ENCODE peak calls at places on chromosomes 1 and 21, in ten cellular contexts. Z is LHCN-M2; T is fibroblast of pulmonary artery; E is fibroblast of the aortic adventitia; Y is naive thymus-derived CD8-positive, alpha-beta T cell; C is astrocyte of the hippocampus; M is EL; F is T1000; K is stomach; N is mesothelial cell of epicardium. L is an unnamed sample.

GRCh38 chr1:10724052-10724494 is 72.4 kb downstream of the CASZ1 start:
- DNase-seq in E (peak), N (no peak), C (peak), Y (no peak), Z (peak), M (peak), K (peak), F (no peak), T (peak), L (no peak)

GRCh38 chr21:42614811-42615342 is 38.5 kb upstream of the PDE9A start:
- DNase-seq in F (no peak), T (no peak), Z (no peak), E (no peak), K (peak), C (peak), M (peak), Y (peak), N (no peak), L (no peak)

GRCh38 chr1:17369466-17369865 is 2.5 kb upstream of the PADI6 start:
- DNase-seq in K (no peak), C (peak), N (no peak), E (no peak), Z (no peak), M (peak), T (peak), Y (no peak), F (no peak), L (no peak)

GRCh38 chr1:62687421-62687902 is 724 bp downstream of the DOCK7 start:
- DNase-seq in Z (peak), M (peak), Y (peak), T (peak), K (peak), N (peak), C (peak), F (peak), E (peak), L (no peak)

GRCh38 chr1:75954594-75954993 is 22.4 kb upstream of the ASB17 start:
- DNase-seq in K (no peak), M (no peak), Y (no peak), Z (no peak), T (peak), E (no peak), C (no peak), N (no peak), F (no peak), L (no peak)

GRCh38 chr21:17786219-17787181 is 32.7 kb downstream of the C21orf91 start:
- DNase-seq in C (no peak), K (no peak), N (no peak), Y (no peak), Z (no peak), E (no peak), F (no peak), T (no peak), M (no peak), L (no peak)

GRCh38 chr1:75127916-75128717 is 6.1 kb upstream of the LHX8 start:
- DNase-seq in K (no peak), C (no peak), T (no peak), Z (no peak), N (no peak), E (no peak), Y (no peak), F (no peak), M (no peak), L (no peak)

GRCh38 chr21:44682580-44683151 is 703 bp upstream of the KRTAP12-1 start:
- DNase-seq in Z (no peak), N (no peak), E (no peak), C (no peak), F (no peak), Y (no peak), K (no peak), T (no peak), M (no peak), L (no peak)

GRCh38 chr1:53473463-53473862 is 14.3 kb downstream of the DMRTB1 start:
- DNase-seq in C (no peak), M (peak), N (no peak), Z (no peak), F (no peak), K (no peak), T (peak), Y (no peak), E (no peak), L (no peak)

GRCh38 chr1:201252833-201253810 is 30.2 kb upstream of the PKP1 start:
- DNase-seq in E (no peak), Y (no peak), K (no peak), C (no peak), F (no peak), M (no peak), N (no peak), Z (no peak), T (no peak), L (no peak)

GRCh38 chr1:227780101-227781044 is 35.1 kb upstream of the PRSS38 start:
- DNase-seq in K (peak), Z (no peak), C (no peak), N (no peak), T (no peak), M (no peak), Y (no peak), E (no peak), F (no peak), L (no peak)

GRCh38 chr1:221031015-221031889 is 152.0 kb downstream of the HLX start:
- DNase-seq in N (no peak), K (no peak), T (no peak), C (no peak), F (no peak), Z (no peak), E (peak), Y (no peak), M (no peak), L (no peak)

GRCh38 chr1:207826557-207827487 is 75.0 kb downstream of the CD46 start:
- DNase-seq in C (no peak), F (no peak), K (peak), Y (no peak), T (no peak), N (no peak), E (peak), Z (peak), M (peak), L (no peak)

GRCh38 chr1:96464991-96465875 is 256.4 kb upstream of the PTBP2 start:
- DNase-seq in F (no peak), C (no peak), M (no peak), K (no peak), E (peak), N (no peak), Z (no peak), Y (no peak), T (peak), L (no peak)

GRCh38 chr1:67791686-67792475 is 41.4 kb downstream of the GNG12 start:
- DNase-seq in K (no peak), E (peak), Z (peak), T (peak), C (peak), Y (no peak), N (no peak), M (peak), F (peak), L (no peak)

GRCh38 chr1:75519626-75520025 is 91.3 kb downstream of the SLC44A5 start:
- DNase-seq in T (peak), Z (no peak), N (no peak), E (peak), C (no peak), M (no peak), F (no peak), Y (no peak), K (no peak), L (no peak)

GRCh38 chr1:150696151-150696550 is 803 bp downstream of the GOLPH3L start:
- DNase-seq in C (no peak), Z (no peak), F (no peak), T (no peak), Y (no peak), M (no peak), K (no peak), N (no peak), E (no peak), L (no peak)

L was measured in GOT3.